ENCODE peak calls at places on chromosomes 16 and 17, in four cellular contexts. P, U, I and L are unnamed samples.

GRCh38 chr16:27237229-27238015 is 31.1 kb downstream of the NSMCE1 start:
- DNase-seq in U (no peak), I (no peak), P (no peak), L (peak; percentile 58)

GRCh38 chr16:56257260-56257659 is 66.0 kb downstream of the GNAO1 start:
- DNase-seq in I (peak; percentile 63), U (peak; percentile 9), P (no peak), L (no peak)

GRCh38 chr17:2974347-2974746 is 89.1 kb downstream of the OR1D5 start:
- DNase-seq in P (no peak), I (no peak), U (no peak), L (no peak)

GRCh38 chr17:50330151-50330753 is 15.7 kb upstream of the XYLT2 start:
- DNase-seq in U (no peak), I (no peak), P (no peak), L (no peak)

GRCh38 chr17:68455756-68456528 is 1.4 kb downstream of the WIPI1 start:
- DNase-seq in P (no peak), I (no peak), U (peak; percentile 89), L (no peak)

GRCh38 chr17:49227436-49228261 is 2.9 kb downstream of the PHOSPHO1 start:
- DNase-seq in P (peak; percentile 81), U (peak; percentile 59), I (peak; percentile 83), L (peak; percentile 69)

GRCh38 chr17:82217120-82217529 is 4.5 kb upstream of the CCDC57 start:
- DNase-seq in P (no peak), U (no peak), I (no peak), L (no peak)

GRCh38 chr17:81976332-81977210 is 858 bp upstream of the ASPSCR1 start:
- DNase-seq in U (no peak), I (peak; percentile 57), P (no peak), L (no peak)

GRCh38 chr16:1900452-1900774 is 17.8 kb downstream of the HS3ST6 start:
- DNase-seq in I (no peak), U (no peak), P (no peak), L (no peak)

GRCh38 chr17:17849863-17850373 is 13.1 kb upstream of the SREBF1 start:
- DNase-seq in U (peak; percentile 43), I (no peak), P (peak; percentile 73), L (peak; percentile 45)

GRCh38 chr16:20344630-20345029 is 7.9 kb downstream of the UMOD start:
- DNase-seq in P (no peak), U (no peak), I (no peak), L (no peak)

GRCh38 chr17:8140413-8141029 is 11.7 kb downstream of the PER1 start:
- DNase-seq in U (no peak), I (peak; percentile 20), P (peak; percentile 64), L (no peak)

GRCh38 chr17:74892013-74892841 is 1.2 kb downstream of the FADS6 start:
- DNase-seq in P (no peak), I (no peak), U (no peak), L (no peak)

GRCh38 chr17:77460514-77461046 is 319.8 kb downstream of the SEC14L1 start:
- DNase-seq in I (no peak), P (no peak), U (no peak), L (no peak)

GRCh38 chr16:50025544-50025931 is 513 bp downstream of the CNEP1R1 start:
- DNase-seq in U (no peak), I (peak; percentile 36), P (peak; percentile 55), L (peak; percentile 12)

GRCh38 chr16:83845263-83845662 is 37.5 kb downstream of the HSBP1 start:
- DNase-seq in U (no peak), I (no peak), P (no peak), L (no peak)
- H3K9me3 ChIP-seq in U (no peaks in the 10 kb centered on the region), I (no peaks in the 10 kb centered on the region), P (no peaks in the 10 kb centered on the region), L (no peaks in the 10 kb centered on the region)

GRCh38 chr16:31916056-31916488 is 42.5 kb downstream of the ZNF267 start:
- DNase-seq in P (no peak), U (no peak), I (no peak), L (no peak)

DNA sequence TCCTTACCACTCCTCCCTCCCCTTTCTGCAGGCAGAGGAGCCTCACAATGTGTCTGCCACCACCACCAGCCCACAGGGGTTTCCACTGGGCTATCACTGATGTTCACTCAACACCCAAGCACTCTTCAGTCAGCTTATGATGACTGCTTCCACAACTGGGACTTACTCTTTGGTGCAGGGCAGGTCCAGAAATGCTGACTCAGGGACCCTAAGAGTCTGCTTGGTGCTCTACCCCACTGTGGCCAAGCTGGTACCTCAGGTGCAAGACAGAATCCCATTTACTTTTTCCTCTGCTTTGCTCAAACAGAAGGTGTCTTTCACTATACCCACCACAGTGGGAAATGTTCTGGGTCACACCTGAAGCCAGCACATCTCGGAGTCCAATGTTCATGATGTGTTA is 40.1 kb downstream of the ZNF267 start:
- DNase-seq in I (no peak), U (no peak), P (no peak), L (no peak)
- H3K9me3 ChIP-seq in I (peaks cover 15% of the 10 kb centered on the region), U (peaks cover 44% of the 10 kb centered on the region), P (peaks cover 33% of the 10 kb centered on the region), L (peaks cover 98% of the 10 kb centered on the region)

GRCh38 chr17:21303441-21304065 is 19.0 kb downstream of the MAP2K3 start:
- DNase-seq in P (no peak), I (no peak), U (no peak), L (no peak)

GRCh38 chr17:21300601-21301571 is 16.4 kb downstream of the MAP2K3 start:
- DNase-seq in P (no peak), U (no peak), I (no peak), L (no peak)

GRCh38 chr17:21299981-21300600 is 15.6 kb downstream of the MAP2K3 start:
- DNase-seq in I (no peak), P (no peak), U (no peak), L (no peak)

GRCh38 chr17:21302711-21303425 is 18.4 kb downstream of the MAP2K3 start:
- DNase-seq in U (no peak), I (no peak), P (no peak), L (no peak)

GRCh38 chr17:21301593-21302550 is 17.4 kb downstream of the MAP2K3 start:
- DNase-seq in I (no peak), U (no peak), P (no peak), L (no peak)
- H3K9me3 ChIP-seq in I (no peaks in the 10 kb centered on the region), U (no peaks in the 10 kb centered on the region), P (no peaks in the 10 kb centered on the region), L (no peaks in the 10 kb centered on the region)

GRCh38 chr17:61700252-61700651 is 109.2 kb upstream of the NACA2 start:
- DNase-seq in I (no peak), P (no peak), U (no peak), L (no peak)

GRCh38 chr17:61702450-61702849 is 111.4 kb upstream of the NACA2 start:
- DNase-seq in U (no peak), P (no peak), I (no peak), L (no peak)

GRCh38 chr17:61699694-61700093 is 108.7 kb upstream of the NACA2 start:
- DNase-seq in U (no peak), P (no peak), I (no peak), L (no peak)

GRCh38 chr17:61701334-61701733 is 110.3 kb upstream of the NACA2 start:
- DNase-seq in U (no peak), P (no peak), I (no peak), L (no peak)

DNA sequence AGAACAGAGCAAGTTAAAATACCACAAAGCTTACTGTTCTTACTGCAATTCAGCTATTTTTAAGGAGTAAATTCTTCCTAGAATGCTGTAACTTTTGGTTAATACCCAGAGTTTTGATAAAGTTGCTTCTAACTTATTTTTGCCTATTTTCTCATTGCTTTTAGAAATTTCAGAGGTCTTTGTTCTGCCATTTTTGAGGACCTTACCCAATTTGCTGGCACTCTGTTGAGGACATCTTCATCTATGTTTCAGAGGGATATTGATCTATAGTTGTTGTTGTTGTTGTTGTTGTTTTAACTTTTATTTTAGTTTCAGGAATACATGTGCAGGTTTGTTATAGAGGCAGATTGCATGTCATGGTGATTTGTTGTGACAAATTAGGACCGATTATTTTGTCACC is 111.0 kb upstream of the NACA2 start:
- DNase-seq in I (no peak), P (no peak), U (no peak), L (no peak)
- H3K9me3 ChIP-seq in I (peaks cover 3% of the 10 kb centered on the region), P (no peaks in the 10 kb centered on the region), U (peaks cover 19% of the 10 kb centered on the region), L (peaks cover 40% of the 10 kb centered on the region)

DNA sequence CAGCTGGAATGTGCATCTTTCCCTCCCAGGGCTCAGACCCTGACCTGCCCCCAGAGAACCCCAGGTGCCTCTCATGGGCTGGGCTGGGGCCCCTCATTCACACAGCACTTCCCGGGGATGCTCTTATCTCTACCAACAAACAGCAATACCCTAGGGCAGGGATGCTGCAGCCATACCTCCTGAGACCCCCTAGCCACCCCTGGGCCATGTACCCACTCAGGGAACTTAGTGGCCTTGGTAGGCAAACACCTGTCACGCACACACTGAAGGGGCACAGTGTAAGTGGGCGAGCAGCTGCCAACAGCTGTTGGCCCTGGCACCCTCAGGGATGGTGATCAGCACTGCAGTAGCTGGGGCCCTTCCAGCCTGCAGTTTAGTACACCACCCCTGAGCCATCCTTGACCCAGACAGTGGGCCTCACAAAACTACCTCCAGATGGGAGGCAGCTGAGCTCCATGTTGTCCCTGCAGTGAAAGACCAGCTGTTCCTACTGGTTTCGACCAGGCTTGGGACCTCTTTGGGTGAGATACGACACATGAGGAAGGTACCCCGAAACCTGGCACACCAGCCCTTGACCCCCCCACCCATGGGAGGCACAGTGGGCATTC is 1723.6 kb downstream of the TP53TG3F start:
- DNase-seq in P (no peak), U (no peak), I (no peak), L (no peak)
- H3K9me3 ChIP-seq in P (no peaks in the 10 kb centered on the region), U (peaks cover 32% of the 10 kb centered on the region), I (no peaks in the 10 kb centered on the region), L (peaks cover 14% of the 10 kb centered on the region)